ENCODE peak calls at places on chromosomes 11 and 22, in four cellular contexts. X is tibial artery; E is stimulated activated CD4-positive, alpha-beta T cell treated with anti-CD3 and anti-CD28 coated beads, Interleukin-12 subunit alpha, Interleukin-12 subunit beta, amount 100 ng/mL, for 4 hours; H is HS-5. O is an unnamed sample.

GRCh38 chr11:67665537-67666302 is 8.7 kb downstream of the ALDH3B2 start:
- DNase-seq in X (peak; percentile 54), E (no peak), H (no peak), O (peak; percentile 52)

GRCh38 chr11:61460474-61460881 is 30.6 kb downstream of the SDHAF2 start:
- DNase-seq in X (no peak), E (no peak), H (no peak), O (no peak)

GRCh38 chr22:35275580-35275979 is 18.3 kb downstream of the HMGXB4 start:
- DNase-seq in X (no peak), E (no peak), H (no peak), O (no peak)

GRCh38 chr11:70029115-70029830 is 48.8 kb upstream of the ANO1 start:
- DNase-seq in X (no peak), E (no peak), H (no peak), O (peak; percentile 92)

GRCh38 chr22:35615156-35615555 is 2.0 kb downstream of the MB start:
- DNase-seq in X (no peak), E (no peak), H (no peak), O (no peak)

GRCh38 chr11:132087148-132087547 is 716.7 kb downstream of the NTM start:
- DNase-seq in X (no peak), E (no peak), H (no peak), O (no peak)

GRCh38 chr11:66415423-66415822 is 5.4 kb upstream of the NPAS4 start:
- DNase-seq in X (no peak), E (no peak), H (no peak), O (no peak)

GRCh38 chr11:12397953-12398352 is 20.6 kb downstream of the PARVA start:
- DNase-seq in X (peak; percentile 76), E (no peak), H (peak; percentile 91), O (no peak)

GRCh38 chr22:25644122-25644521 is 79.6 kb downstream of the GRK3 start:
- DNase-seq in X (no peak), E (no peak), H (no peak), O (no peak)